ENCODE peak calls at places on chromosomes 4 and X, in nine cellular contexts. L, S, C, E, H, Q, W, R and F are unnamed samples.

GRCh38 chr4:181870326-181870725 is 372.9 kb upstream of the TENM3 start:
- DNase-seq in H (no peak), S (no peak), E (no peak), C (no peak), Q (no peak), R (no peak), L (no peak), W (peak), F (peak)

GRCh38 chrX:8455600-8455999 is 9.0 kb upstream of the VCX3B start:
- DNase-seq in R (no peak), W (no peak), Q (no peak), S (no peak), H (no peak), L (no peak), C (no peak), E (no peak), F (no peak)

GRCh38 chr4:95949136-95949765 is 109.4 kb downstream of the PDHA2 start:
- DNase-seq in E (no peak), C (no peak), H (no peak), S (no peak), Q (no peak), W (peak), R (no peak), L (no peak), F (no peak)

GRCh38 chrX:20015422-20015821 is 24.6 kb upstream of the BCLAF3 start:
- DNase-seq in L (no peak), Q (no peak), S (no peak), W (no peak), C (no peak), H (no peak), E (no peak), R (no peak), F (no peak)

GRCh38 chr4:157776930-157777329 is 395.9 kb downstream of the GASK1B start:
- DNase-seq in S (no peak), W (no peak), Q (no peak), L (no peak), C (no peak), E (no peak), H (no peak), R (no peak), F (no peak)

GRCh38 chrX:132037479-132037993 is 14.4 kb downstream of the STK26 start:
- DNase-seq in H (no peak), R (no peak), C (no peak), S (no peak), L (no peak), Q (no peak), W (no peak), E (no peak), F (no peak)

GRCh38 chr4:77695769-77696168 is 90.1 kb downstream of the CXCL13 start:
- DNase-seq in H (no peak), S (no peak), W (peak), L (no peak), R (no peak), Q (no peak), E (peak), C (no peak), F (peak)

GRCh38 chr4:9703391-9703790 is 78.0 kb upstream of the DRD5 start:
- DNase-seq in W (no peak), L (peak), H (peak), S (peak), E (peak), C (peak), R (peak), Q (no peak), F (no peak)

GRCh38 chrX:117771384-117771783 is 345.2 kb downstream of the KLHL13 start:
- DNase-seq in W (no peak), R (no peak), E (no peak), H (no peak), Q (no peak), S (no peak), L (no peak), C (no peak), F (no peak)

GRCh38 chr4:84218002-84218401 is 281.1 kb downstream of the NKX6-1 start:
- DNase-seq in L (no peak), H (no peak), Q (no peak), C (no peak), S (no peak), W (no peak), E (no peak), R (no peak), F (no peak)

GRCh38 chrX:135713795-135714194 is 356 bp downstream of the CT45A1 start:
- DNase-seq in C (no peak), Q (no peak), H (no peak), S (no peak), R (no peak), L (no peak), E (no peak), W (no peak), F (no peak)

GRCh38 chrX:135707880-135708279 is 5.6 kb upstream of the CT45A1 start:
- DNase-seq in Q (no peak), E (no peak), S (no peak), H (no peak), L (peak), W (no peak), C (no peak), R (peak), F (no peak)
- TF ChIP-seq CTCF in Q (peak), E (peak), S (no peak), H (peak), L (no peak), W (no peak), C (peak), R (peak), F (peak)

DNA sequence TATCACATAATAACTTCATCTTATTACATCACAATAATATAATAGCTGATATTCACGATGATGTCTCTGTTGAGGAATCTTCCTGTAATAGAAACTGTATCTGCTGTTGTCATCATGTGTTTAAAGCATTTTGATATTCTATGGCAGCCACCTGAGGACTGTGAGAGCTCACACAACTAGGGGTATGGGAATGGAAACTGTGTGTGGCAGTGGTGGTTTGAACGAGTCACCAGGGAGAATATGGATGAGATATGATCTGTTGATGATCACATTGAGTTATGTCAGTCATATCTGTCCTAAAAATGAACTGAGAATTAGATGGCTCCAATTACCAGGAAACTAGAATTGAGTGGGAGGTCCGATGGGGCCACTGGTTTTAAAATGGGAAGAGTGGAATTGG is 169.6 kb downstream of the MID1IP1 start:
- DNase-seq in C (no peak), Q (no peak), S (no peak), L (no peak), H (no peak), E (no peak), R (no peak), W (no peak), F (no peak)
- TF ChIP-seq CTCF in C (no peak), Q (no peak), S (no peak), L (no peak), H (no peak), E (no peak), R (no peak), W (no peak), F (no peak)

GRCh38 chrX:70437011-70437410 is 7.6 kb upstream of the DLG3 start:
- DNase-seq in Q (no peak), E (no peak), C (no peak), L (no peak), R (no peak), W (no peak), S (no peak), H (no peak), F (no peak)

GRCh38 chrX:70437921-70438665 is 6.5 kb upstream of the DLG3 start:
- DNase-seq in S (no peak), E (no peak), Q (no peak), H (no peak), C (no peak), L (no peak), R (no peak), W (no peak), F (no peak)

GRCh38 chrX:70434352-70434866 is 10.2 kb upstream of the DLG3 start:
- DNase-seq in R (peak), Q (peak), H (peak), C (peak), S (peak), W (peak), E (peak), L (peak), F (peak)

GRCh38 chrX:70434914-70435586 is 9.6 kb upstream of the DLG3 start:
- DNase-seq in R (no peak), S (no peak), W (peak), H (no peak), Q (no peak), L (no peak), E (no peak), C (no peak), F (peak)

GRCh38 chrX:70436380-70436779 is 8.3 kb upstream of the DLG3 start:
- DNase-seq in W (no peak), S (no peak), C (no peak), H (no peak), Q (no peak), E (no peak), R (peak), L (no peak), F (no peak)
- TF ChIP-seq CTCF in W (peak), S (no peak), C (no peak), H (peak), Q (peak), E (no peak), R (peak), L (no peak), F (peak)

DNA sequence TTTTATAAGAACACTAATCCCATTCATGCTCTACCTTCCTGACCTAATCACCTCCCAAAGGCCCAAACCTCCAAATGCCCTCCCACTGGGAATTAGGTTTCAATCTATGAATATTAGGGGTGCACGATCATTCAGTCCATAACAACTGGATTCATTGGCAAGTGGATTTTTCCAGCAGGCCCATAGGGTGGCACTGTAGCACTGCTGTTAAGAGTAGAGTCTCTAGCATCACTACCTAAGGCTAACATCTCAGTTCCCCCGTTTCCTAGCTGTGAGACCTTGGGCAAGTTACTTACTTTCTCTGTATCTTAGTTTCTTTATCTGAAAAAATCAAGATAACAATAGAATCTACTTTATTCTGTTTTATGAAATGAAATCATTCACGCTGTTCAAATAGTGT is 315.8 kb downstream of the STIM2 start:
- DNase-seq in S (no peak), H (no peak), L (peak), Q (no peak), R (peak), C (no peak), E (no peak), W (peak), F (peak)
- TF ChIP-seq CTCF in S (peak), H (peak), L (peak), Q (peak), R (peak), C (peak), E (peak), W (peak), F (peak)

GRCh38 chrX:4550018-4550417 is 836.6 kb upstream of the PRKX start:
- DNase-seq in L (no peak), E (no peak), W (no peak), C (no peak), S (no peak), Q (no peak), H (no peak), R (no peak), F (no peak)
- TF ChIP-seq CTCF in L (no peak), E (no peak), W (peak), C (no peak), S (no peak), Q (peak), H (peak), R (no peak), F (no peak)

GRCh38 chr4:33071552-33071951 is 2351.4 kb downstream of the PCDH7 start:
- DNase-seq in W (peak), E (no peak), Q (no peak), H (no peak), R (no peak), S (no peak), L (no peak), C (no peak), F (no peak)
- TF ChIP-seq CTCF in W (no peak), E (no peak), Q (no peak), H (no peak), R (no peak), S (no peak), L (no peak), C (no peak), F (no peak)

GRCh38 chr4:148444296-148445070 is 2.3 kb upstream of the NR3C2 start:
- DNase-seq in C (peak), E (no peak), W (no peak), S (no peak), R (peak), L (peak), Q (peak), H (peak), F (no peak)
- TF ChIP-seq CTCF in C (peak), E (no peak), W (no peak), S (peak), R (no peak), L (no peak), Q (peak), H (no peak), F (no peak)

DNA sequence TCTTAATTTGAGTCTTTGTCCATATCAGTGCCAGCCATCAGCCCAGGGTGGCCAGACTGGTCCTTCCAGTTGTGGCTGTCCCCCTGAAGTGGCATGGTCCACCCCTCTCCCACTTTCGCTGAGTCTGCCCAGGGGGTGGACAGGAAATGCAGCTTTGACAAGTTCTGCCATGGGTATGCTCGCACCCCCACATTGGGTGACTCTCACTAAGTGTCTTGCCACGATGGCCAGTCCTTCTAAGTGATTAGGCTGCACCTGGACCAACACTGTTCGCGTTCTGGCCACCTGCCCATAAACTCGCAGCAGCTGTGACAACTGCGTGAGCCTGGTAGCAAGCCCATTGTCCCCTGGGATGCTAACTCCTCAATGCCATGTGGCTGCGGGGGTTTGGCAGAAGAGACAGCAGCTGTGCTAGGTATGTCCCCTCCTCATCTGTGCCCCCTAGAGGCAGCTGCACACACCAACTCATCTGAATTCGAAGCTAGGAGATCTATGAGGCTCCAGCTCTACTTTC is 10.0 kb upstream of the LNX1 start:
- DNase-seq in S (peak), H (peak), W (no peak), Q (no peak), R (peak), L (peak), E (no peak), C (no peak), F (no peak)
- TF ChIP-seq CTCF in S (peak), H (peak), W (peak), Q (peak), R (peak), L (no peak), E (peak), C (no peak), F (peak)

GRCh38 chr4:118953276-118953675 is 64.6 kb downstream of the SYNPO2 start:
- DNase-seq in L (no peak), E (peak), R (no peak), W (no peak), H (no peak), S (no peak), C (no peak), Q (no peak), F (no peak)

GRCh38 chr4:118950929-118951570 is 62.4 kb downstream of the SYNPO2 start:
- DNase-seq in E (no peak), L (no peak), W (no peak), Q (no peak), H (no peak), S (no peak), R (no peak), C (no peak), F (no peak)

GRCh38 chr4:118957683-118958082 is 69.0 kb downstream of the SYNPO2 start:
- DNase-seq in E (no peak), S (no peak), Q (no peak), L (no peak), R (no peak), H (no peak), W (peak), C (no peak), F (no peak)

GRCh38 chr4:118955515-118955914 is 66.9 kb downstream of the SYNPO2 start:
- DNase-seq in C (no peak), L (no peak), H (no peak), W (peak), E (peak), Q (no peak), R (no peak), S (no peak), F (peak)

DNA sequence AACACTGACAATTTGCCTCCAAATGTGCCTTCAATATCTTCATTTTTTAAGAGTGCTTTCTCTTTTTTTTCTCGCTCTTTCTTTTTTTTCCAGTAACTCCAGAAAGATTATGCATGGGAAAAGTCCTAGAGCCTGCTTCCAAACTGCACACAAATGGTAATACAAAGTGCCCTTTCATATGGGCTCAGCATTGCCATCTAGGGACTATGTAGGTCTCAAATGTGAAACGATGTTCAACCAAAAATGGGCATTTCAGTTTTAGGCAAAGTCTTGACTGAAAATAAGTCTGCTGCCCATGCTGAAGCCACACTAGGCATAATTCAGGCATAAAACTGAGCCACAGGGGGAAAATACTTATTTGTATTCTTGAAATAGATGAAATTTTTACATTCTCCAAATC is 65.6 kb downstream of the SYNPO2 start:
- DNase-seq in Q (no peak), W (peak), C (no peak), S (no peak), E (peak), H (no peak), R (no peak), L (no peak), F (peak)
- TF ChIP-seq CTCF in Q (peak), W (peak), C (peak), S (no peak), E (peak), H (peak), R (peak), L (no peak), F (peak)